ENCODE peak calls at places on chromosomes 13 and 19, in ten cellular contexts. M is mesenchymal stem cell, Z is adrenal gland, N is hepatocyte, P is upper lobe of right lung, E is thyroid gland, W is esophagus squamous epithelium, U is heart left ventricle, H is lower leg skin, C is fibroblast of lung. B is an unnamed sample.

GRCh38 chr19:6271721-6272410 is 7.9 kb downstream of the MLLT1 start:
- DNase-seq in M (peak), Z (peak), N (peak), P (peak), E (peak), W (no peak), U (peak), H (peak), C (peak), B (no peak)

GRCh38 chr19:53868892-53869804 is 1.5 kb downstream of the MYADM start:
- DNase-seq in M (peak), Z (peak), N (peak), P (peak), E (peak), W (no peak), U (peak), H (peak), C (peak), B (peak)

GRCh38 chr19:4831351-4832340 is at the start of gene TICAM1:
- DNase-seq in M (peak), Z (peak), N (peak), P (peak), E (peak), W (no peak), U (peak), H (peak), C (peak), B (peak)

GRCh38 chr13:96806750-96807149 is 187.5 kb downstream of the OXGR1 start:
- DNase-seq in M (no peak), Z (no peak), N (no peak), P (no peak), E (no peak), W (no peak), U (no peak), H (no peak), C (no peak), B (no peak)

GRCh38 chr19:20238025-20238623 is 71.1 kb downstream of the ZNF486 start:
- DNase-seq in M (peak), Z (peak), N (peak), P (peak), E (peak), W (peak), U (peak), H (peak), C (peak), B (peak)

GRCh38 chr13:48975101-48975925 is at the start of gene FNDC3A:
- DNase-seq in M (peak), Z (peak), N (peak), P (peak), E (peak), W (no peak), U (no peak), H (peak), C (peak), B (peak)

GRCh38 chr19:51552996-51553725 is 17.9 kb upstream of the ZNF175 start:
- DNase-seq in M (peak), Z (peak), N (peak), P (peak), E (peak), W (no peak), U (peak), H (no peak), C (peak), B (no peak)

GRCh38 chr19:35868172-35868822 is at the start of gene APLP1:
- DNase-seq in M (peak), Z (peak), N (peak), P (peak), E (peak), W (no peak), U (peak), H (peak), C (peak), B (peak)

GRCh38 chr19:5503598-5503997 is 48.4 kb downstream of the ZNRF4 start:
- DNase-seq in M (no peak), Z (no peak), N (no peak), P (no peak), E (no peak), W (no peak), U (no peak), H (no peak), C (no peak), B (no peak)

GRCh38 chr19:45515807-45516401 is 8.6 kb downstream of the VASP start:
- DNase-seq in M (no peak), Z (no peak), N (no peak), P (peak), E (no peak), W (no peak), U (no peak), H (no peak), C (no peak), B (no peak)

GRCh38 chr19:45517238-45517637 is 10.0 kb downstream of the VASP start:
- DNase-seq in M (no peak), Z (no peak), N (no peak), P (no peak), E (no peak), W (no peak), U (no peak), H (no peak), C (no peak), B (no peak)

GRCh38 chr19:45512881-45513483 is 5.7 kb downstream of the VASP start:
- DNase-seq in M (no peak), Z (no peak), N (no peak), P (no peak), E (no peak), W (no peak), U (no peak), H (no peak), C (no peak), B (no peak)

GRCh38 chr19:45514376-45515051 is 7.2 kb downstream of the VASP start:
- DNase-seq in M (no peak), Z (no peak), N (peak), P (peak), E (no peak), W (no peak), U (no peak), H (no peak), C (no peak), B (peak)

DNA sequence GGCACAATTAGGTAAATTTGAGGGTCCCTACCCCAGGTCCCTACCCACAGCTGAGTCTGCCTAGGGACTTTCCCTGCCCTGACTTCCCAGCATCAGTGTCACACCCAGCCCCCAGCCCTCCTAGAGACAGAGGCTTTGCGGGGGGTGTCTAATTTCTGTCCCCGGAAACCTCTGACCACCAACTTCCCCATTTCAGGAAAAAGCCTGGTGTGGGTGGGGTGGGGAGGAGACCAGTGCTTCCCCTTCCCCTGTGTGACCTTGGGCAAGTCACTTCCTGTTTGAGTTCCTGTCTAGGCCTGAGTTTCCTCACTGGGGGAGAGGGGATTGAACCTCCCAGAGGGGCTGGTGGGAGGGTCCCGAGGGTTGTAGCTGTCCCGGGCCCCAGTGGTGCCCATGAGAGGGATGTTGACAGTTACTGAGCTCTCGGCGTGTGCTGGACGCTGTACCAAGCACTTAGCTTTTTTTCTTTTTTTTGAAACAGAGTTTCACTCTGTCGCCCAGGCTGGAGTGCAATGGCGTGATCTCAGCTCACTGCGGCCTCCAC is 7.9 kb downstream of the VASP start:
- DNase-seq in M (no peak), Z (peak), N (no peak), P (peak), E (no peak), W (no peak), U (no peak), H (peak), C (no peak), B (no peak)
- H3K4me3 ChIP-seq in M (no peak), Z (no peak), N (no peak), P (no peak), E (no peak), W (no peak), U (no peak), H (no peak), C (no peak), B (no peak)

GRCh38 chr19:579842-580155 is 7.4 kb downstream of the BSG start:
- DNase-seq in M (no peak), Z (no peak), N (no peak), P (no peak), E (no peak), W (no peak), U (peak), H (no peak), C (no peak), B (no peak)

GRCh38 chr19:579111-579841 is 6.9 kb downstream of the BSG start:
- DNase-seq in M (no peak), Z (no peak), N (no peak), P (no peak), E (no peak), W (no peak), U (peak), H (no peak), C (no peak), B (no peak)

GRCh38 chr19:575527-576506 is 3.4 kb downstream of the BSG start:
- DNase-seq in M (no peak), Z (peak), N (peak), P (no peak), E (peak), W (no peak), U (peak), H (no peak), C (peak), B (peak)

GRCh38 chr19:576768-577438 is 4.5 kb downstream of the BSG start:
- DNase-seq in M (no peak), Z (peak), N (no peak), P (no peak), E (no peak), W (no peak), U (peak), H (no peak), C (no peak), B (no peak)

GRCh38 chr19:577439-578392 is 5.3 kb downstream of the BSG start:
- DNase-seq in M (no peak), Z (no peak), N (no peak), P (no peak), E (no peak), W (no peak), U (peak), H (no peak), C (no peak), B (no peak)
- H3K4me3 ChIP-seq in M (no peak), Z (no peak), N (no peak), P (no peak), E (no peak), W (no peak), U (peak), H (no peak), C (no peak), B (no peak)

DNA sequence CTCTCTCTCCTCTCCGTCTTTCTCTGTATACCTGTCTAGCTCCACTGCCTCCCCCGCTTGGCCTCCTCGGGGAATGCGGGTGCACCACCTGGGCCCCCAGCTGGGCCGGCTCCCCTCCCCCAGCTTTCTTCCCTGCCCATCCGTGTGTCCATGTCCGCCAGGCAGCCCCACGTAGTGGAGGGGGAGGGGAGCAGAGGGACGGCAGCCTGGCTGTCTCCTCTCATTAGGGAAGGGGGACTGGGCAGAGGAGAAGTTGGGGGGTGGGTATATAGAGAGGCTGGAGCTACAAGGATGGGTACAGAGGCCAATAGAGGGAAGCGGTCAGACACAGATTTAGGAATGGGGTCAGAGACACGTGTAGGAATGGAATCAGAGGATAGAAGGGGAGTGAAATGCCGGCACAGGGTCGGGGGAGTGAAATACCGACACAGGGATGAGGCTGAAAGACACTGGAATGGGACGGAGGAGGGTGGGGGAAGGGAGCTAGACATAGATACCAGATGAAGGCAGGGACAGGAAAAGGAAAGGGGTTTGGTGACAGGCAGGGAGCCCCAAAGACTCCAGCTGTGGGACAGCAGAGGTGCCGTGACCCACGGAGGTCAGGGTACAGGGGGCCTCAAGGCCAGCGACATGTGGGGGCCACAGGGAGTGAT is 2.8 kb downstream of the NECTIN2 start:
- DNase-seq in M (peak), Z (peak), N (peak), P (no peak), E (peak), W (no peak), U (peak), H (no peak), C (no peak), B (no peak)
- H3K4me3 ChIP-seq in M (peak), Z (no peak), N (peak), P (peak), E (no peak), W (peak), U (no peak), H (no peak), C (peak), B (no peak)

DNA sequence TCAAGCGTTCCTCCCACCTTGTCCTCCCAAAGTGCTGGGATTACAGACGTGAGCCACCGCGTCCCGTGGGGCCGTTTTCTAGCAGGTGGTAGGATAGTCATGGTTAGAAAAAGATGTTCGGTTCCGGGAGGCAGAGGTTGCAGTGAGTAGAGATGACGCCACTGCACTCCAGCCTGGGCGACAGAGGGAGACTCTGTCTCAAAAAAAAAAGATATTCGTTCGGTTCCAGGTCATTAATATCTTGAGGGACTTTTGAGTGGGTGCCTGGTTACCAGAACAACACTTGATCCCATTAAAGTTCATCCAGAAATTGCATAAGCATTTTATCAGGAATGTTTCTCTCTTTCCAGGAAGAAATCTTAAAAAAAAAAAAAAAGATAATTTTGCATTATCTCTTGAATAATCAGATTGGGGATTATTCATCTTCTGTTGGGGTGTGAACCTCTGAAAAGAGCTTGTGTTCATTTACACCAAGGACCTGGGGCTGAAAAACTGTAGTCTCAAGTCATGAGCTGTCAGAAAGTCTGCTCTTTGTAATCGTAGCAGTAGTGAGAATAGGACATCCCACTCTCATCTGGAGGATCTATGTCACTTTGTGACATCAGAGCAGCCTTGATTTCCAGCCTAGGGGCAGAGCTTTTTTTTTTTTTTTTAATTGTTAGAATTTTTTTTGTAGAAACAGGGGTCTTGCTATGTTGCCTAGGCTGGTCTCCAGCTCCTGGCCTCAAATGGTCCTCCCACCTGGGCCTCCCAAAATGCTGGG is 1.0 kb upstream of the ETHE1 start:
- DNase-seq in M (peak), Z (peak), N (no peak), P (no peak), E (peak), W (no peak), U (no peak), H (no peak), C (no peak), B (no peak)
- H3K4me3 ChIP-seq in M (no peak), Z (no peak), N (no peak), P (peak), E (no peak), W (peak), U (no peak), H (no peak), C (no peak), B (no peak)

GRCh38 chr13:109778102-109778542 is 8.3 kb downstream of the IRS2 start:
- DNase-seq in M (peak), Z (no peak), N (peak), P (no peak), E (no peak), W (no peak), U (no peak), H (no peak), C (peak), B (peak)
- H3K4me3 ChIP-seq in M (no peak), Z (no peak), N (no peak), P (peak), E (no peak), W (peak), U (no peak), H (no peak), C (no peak), B (peak)

DNA sequence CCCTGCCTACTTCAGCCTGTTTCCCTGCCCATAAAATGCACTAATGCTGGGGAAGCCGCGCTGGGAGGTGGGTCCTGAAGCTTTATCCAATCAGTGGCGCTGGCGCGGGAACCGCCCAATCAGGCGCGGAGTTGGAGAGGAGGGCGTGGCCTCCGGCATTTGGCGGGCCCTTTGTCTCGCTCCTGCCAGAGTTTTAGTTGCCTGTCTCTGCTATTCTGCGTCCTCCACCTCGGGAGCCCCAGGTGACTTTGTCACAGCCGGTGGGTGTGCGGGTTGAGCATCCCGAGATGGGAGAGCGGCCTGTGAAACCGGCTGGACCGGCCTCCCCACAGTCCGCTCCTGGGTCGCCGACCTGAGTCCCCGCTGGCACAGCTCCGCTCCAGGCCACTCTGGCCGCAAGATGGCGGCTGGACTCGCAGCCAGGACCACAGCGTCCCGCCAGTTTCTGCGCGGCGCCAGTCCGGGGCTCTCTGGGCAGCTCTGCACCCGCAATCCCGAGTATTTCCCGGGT is 30.7 kb upstream of the ZNF429 start:
- DNase-seq in M (peak), Z (peak), N (peak), P (peak), E (peak), W (no peak), U (peak), H (no peak), C (peak), B (peak)
- H3K4me3 ChIP-seq in M (peak), Z (no peak), N (peak), P (peak), E (no peak), W (peak), U (peak), H (no peak), C (peak), B (no peak)

DNA sequence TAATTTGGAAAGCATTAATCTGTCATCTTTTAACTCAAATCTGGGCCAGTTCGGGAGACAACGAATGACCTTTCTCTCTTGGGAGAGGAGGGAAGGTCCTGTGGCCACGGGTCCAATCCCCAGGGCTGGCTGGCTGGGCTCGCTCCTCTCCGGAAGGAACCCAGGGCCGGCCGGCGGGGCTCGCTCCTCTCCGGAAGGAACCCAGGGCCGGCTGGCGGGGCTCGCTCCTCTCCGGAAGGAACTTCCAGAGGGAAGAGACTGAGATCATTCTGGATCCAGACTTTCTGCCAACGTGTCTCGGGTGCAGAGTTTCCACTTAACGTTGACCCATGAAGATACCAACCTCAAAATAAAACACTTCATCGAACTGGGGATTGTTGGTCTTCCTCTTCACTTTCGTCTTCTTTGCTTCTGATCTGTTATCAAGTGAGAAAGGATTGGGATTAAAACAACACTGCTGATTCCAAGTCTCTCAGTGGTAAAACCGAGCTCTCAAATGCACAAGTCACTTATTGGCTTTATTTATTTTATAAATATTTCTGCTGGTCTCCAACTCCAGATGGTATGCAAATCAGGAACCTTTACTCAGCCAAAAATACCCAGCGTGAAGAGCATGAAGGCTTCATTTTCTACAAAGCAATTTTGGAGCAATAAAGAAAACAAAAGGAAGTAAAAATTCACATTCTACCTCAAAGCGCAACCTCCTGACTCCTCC is 53.3 kb upstream of the C13orf46 start:
- DNase-seq in M (no peak), Z (peak), N (no peak), P (no peak), E (no peak), W (no peak), U (peak), H (no peak), C (peak), B (no peak)
- H3K4me3 ChIP-seq in M (no peak), Z (no peak), N (no peak), P (no peak), E (no peak), W (peak), U (no peak), H (no peak), C (peak), B (no peak)

DNA sequence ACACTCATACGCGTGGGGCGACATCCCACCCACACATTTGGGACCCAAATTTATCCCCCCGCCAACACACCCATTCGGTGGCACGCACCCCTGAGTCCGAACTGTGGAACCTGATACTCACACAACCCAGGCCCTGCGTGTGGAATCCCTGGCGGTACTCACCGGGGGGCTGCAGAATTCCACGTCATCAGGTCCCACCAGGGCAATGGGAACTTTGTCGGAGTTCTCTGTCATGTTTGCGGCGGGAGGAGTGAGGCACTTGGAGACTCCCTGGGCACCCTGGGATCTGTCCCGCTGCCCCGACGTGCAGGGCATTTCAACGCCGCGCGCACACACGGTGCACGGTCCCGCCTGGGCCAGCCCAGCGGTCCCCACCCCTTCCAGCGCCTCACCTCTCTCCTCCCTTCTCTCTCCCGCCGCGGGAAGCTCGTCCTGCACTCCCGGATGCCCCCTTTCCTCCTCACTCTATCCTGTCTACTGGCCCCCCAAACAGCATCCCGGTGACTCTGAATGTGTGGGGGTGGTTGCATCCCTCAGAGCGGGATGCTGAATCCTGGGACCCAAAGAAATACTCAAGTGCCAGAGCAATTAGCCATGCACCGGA is at the start of gene CNMD:
- DNase-seq in M (no peak), Z (no peak), N (no peak), P (no peak), E (no peak), W (no peak), U (no peak), H (no peak), C (no peak), B (no peak)
- H3K4me3 ChIP-seq in M (no peak), Z (no peak), N (peak), P (peak), E (no peak), W (peak), U (peak), H (no peak), C (no peak), B (no peak)

B was measured in PC-9.